ENCODE peak calls at places on chromosome 7, in four cellular contexts. W, H, Y and Q are unnamed samples.

GRCh38 chr7:698515-699259 is 27.8 kb upstream of the DNAAF5 start:
- DNase-seq in W (no peak), Y (no peak), H (no peak), Q (no peak)

GRCh38 chr7:133436014-133436428 is 183.1 kb downstream of the EXOC4 start:
- DNase-seq in Y (no peak), H (no peak), W (no peak), Q (no peak)

GRCh38 chr7:54354436-54354835 is 187.7 kb upstream of the VSTM2A start:
- DNase-seq in Y (no peak), H (no peak), W (no peak), Q (no peak)

GRCh38 chr7:108456845-108457540 is 757 bp upstream of the NRCAM start:
- DNase-seq in H (no peak), W (no peak), Y (no peak), Q (peak)

GRCh38 chr7:156731651-156732050 is 91.1 kb downstream of the RNF32 start:
- DNase-seq in W (no peak), H (no peak), Y (no peak), Q (no peak)

GRCh38 chr7:66957595-66958290 is 36.7 kb downstream of the TMEM248 start:
- DNase-seq in W (no peak), H (no peak), Y (no peak), Q (no peak)

GRCh38 chr7:108222236-108222892 is 92.2 kb upstream of the LAMB4 start:
- DNase-seq in Y (no peak), H (peak), W (no peak), Q (no peak)

GRCh38 chr7:11341285-11341944 is 367.7 kb downstream of the PHF14 start:
- DNase-seq in H (no peak), Y (no peak), W (no peak), Q (no peak)

DNA sequence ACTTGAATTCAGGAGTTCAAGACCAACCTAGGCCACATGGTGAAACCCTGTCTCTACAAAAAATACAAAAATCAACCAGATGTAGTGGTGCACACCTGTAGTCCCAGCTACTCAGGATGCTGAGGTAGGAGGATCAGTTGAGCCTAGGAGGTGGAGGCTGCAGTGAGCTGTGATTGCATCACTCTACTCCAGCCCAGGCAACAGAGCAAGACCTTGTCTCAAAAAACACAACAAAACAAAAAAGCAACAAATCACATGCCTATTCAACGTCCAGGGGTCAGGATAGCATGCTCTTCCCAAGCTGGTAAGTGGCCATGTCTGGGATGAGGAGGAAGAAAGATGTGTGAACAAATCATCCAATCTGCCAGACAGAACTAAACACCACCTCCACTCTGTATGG is 6.2 kb upstream of the RADIL start:
- DNase-seq in W (no peak), H (no peak), Y (no peak), Q (no peak)
- TF ChIP-seq CTCF in W (no peak), H (no peak), Y (no peak), Q (no peak)

GRCh38 chr7:49260501-49260900 is 336.2 kb downstream of the CDC14C start:
- DNase-seq in H (no peak), W (no peak), Y (no peak), Q (no peak)
- TF ChIP-seq CTCF in H (no peak), W (no peak), Y (no peak), Q (no peak)

GRCh38 chr7:93877742-93878141 is 12.8 kb downstream of the TFPI2 start:
- DNase-seq in H (no peak), Y (no peak), W (no peak), Q (no peak)
- TF ChIP-seq CTCF in H (no peak), Y (no peak), W (no peak), Q (no peak)

DNA sequence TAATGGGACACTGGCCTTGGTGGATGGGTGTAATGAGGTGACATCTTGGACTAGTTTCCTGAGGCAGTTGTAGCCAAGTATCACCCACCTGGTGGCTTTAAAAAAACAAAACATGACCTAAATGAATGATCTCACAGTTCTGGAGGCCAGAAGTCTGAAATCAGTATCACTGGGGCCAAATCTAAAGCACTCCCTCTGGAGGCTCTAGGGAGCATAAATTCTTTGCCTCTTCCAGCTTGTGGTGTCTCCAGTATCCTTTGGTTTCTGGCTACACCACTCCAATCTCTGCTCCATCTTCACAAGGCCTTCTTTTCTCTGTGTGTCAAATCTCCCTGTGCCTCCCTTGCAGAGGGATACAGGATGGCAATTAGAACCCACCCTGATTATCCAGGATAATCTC is 342.9 kb downstream of the CALN1 start:
- DNase-seq in W (no peak), Y (no peak), H (no peak), Q (no peak)
- TF ChIP-seq CTCF in W (no peak), Y (no peak), H (no peak), Q (no peak)

DNA sequence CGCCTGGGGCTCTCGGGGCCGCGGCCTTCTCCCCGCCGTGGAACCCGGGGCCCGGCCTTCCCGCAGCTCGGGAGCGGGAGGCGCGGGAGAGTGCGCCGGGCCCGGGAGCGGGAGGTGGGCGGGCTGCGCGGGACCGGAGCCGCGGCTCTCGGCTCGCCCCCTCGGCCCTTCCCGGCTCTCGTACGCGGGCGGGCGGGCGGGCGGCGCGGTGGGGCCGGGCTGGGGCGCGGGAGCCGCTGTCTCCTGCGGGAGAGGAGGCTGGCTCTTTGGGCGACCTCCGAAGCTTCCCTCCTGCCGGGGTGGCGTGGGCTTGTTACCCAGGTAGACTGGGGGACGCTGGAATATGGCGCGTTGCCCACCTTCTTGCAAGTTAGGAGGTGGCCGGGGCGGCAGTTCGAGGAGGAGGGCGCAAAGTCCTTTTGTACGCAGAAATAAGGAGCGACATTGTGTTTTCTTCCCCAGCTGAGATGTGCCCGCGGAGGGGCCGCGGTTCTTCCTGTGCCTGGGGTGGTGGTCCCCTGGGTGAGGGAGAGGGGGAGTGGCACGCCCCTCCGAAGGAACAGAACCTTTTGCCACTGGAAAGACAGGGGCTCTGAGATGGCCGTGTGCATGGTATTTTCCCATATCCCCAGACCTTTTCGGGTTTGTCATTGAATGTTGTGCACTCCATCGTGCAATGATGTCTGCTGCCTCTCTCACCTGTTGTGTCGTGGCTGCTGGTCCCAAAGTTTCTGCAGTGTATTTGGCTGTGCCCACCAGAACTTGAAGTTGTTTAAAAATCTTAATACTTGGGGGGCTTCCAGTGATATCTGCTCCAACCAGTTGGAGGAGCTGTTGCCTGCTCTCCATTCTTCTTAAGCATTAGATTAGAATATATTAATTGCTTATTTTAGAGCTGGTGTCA is 844 bp downstream of the NRF1 start:
- DNase-seq in W (peak), Y (peak), H (peak), Q (peak)
- TF ChIP-seq CTCF in W (peak), Y (no peak), H (no peak), Q (peak)

DNA sequence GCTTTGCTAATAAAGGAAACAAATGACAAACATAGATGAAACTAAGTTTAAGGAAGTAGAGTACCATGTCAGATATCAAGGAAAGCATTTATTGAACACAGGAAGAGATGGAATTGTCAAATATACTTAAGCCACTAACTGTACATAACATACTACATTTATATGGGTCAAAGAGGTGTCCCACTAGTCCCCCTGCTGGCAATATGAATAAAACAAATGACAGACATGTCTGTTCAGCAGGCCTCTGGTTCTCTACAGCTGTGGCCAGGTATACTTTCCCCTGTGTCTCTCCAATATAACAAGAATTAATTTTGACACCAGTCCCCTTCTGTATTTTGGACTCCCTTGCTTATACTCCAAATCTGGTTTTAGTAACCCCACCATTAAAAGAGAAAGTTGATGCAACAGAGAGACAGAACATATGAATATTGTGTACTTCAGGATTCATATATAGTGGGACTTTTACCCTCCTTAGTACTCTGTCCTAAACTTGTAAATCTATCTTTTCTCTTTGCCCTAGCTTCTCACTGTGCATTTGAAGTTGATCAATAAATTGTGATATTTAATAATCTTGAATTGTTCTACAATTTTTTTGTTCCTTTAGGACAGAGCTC is 42.9 kb downstream of the CD36 start:
- DNase-seq in Y (no peak), H (no peak), W (peak), Q (no peak)
- TF ChIP-seq CTCF in Y (no peak), H (no peak), W (no peak), Q (peak)